ENCODE peak calls at places on chromosomes 12 and 14, in eight cellular contexts. P is astrocyte; C is NCI-H1092 treated with DMSO at 0.1 percent for 48 hours; A is NAMALWA; S is amniotic stem cell; Z is pulmonary artery endothelial cell; E is activated naive CD8-positive, alpha-beta T cell treated with anti-CD3 and anti-CD28 coated beads for 36 hours; X is globus pallidus. K is an unnamed sample.

GRCh38 chr14:59438148-59438766 is 26.9 kb downstream of the GPR135 start:
- DNase-seq in P (peak; percentile 91), C (no peak), Z (peak; percentile 22), E (no peak), X (no peak), S (no peak), A (no peak), K (no peak)

GRCh38 chr12:43309845-43310405 is 242.1 kb downstream of the ADAMTS20 start:
- DNase-seq in S (peak; percentile 57), E (no peak), P (peak; percentile 95), Z (no peak), X (no peak), A (no peak), C (no peak), K (no peak)

GRCh38 chr12:131914179-131914702 is 14.8 kb upstream of the PUS1 start:
- DNase-seq in X (no peak), S (no peak), A (no peak), Z (no peak), C (no peak), P (no peak), E (no peak), K (no peak)

GRCh38 chr12:39605996-39606395 is 13.6 kb downstream of the ABCD2 start:
- DNase-seq in S (no peak), Z (no peak), P (peak; percentile 78), E (no peak), C (no peak), A (no peak), X (no peak), K (no peak)

GRCh38 chr14:94125659-94126418 is 3.6 kb downstream of the IFI27L2 start:
- DNase-seq in E (no peak), X (no peak), A (no peak), S (no peak), C (no peak), Z (no peak), P (no peak), K (peak; percentile 64)

GRCh38 chr12:107929436-107929835 is 154.9 kb downstream of the ASCL4 start:
- DNase-seq in X (peak; percentile 26), P (peak; percentile 22), S (no peak), E (no peak), C (peak; percentile 51), Z (no peak), A (peak; percentile 7), K (no peak)

GRCh38 chr12:107429006-107429698 is 256.4 kb upstream of the PWP1 start:
- DNase-seq in A (no peak), P (no peak), E (no peak), Z (no peak), S (no peak), C (no peak), X (no peak), K (no peak)

GRCh38 chr14:95144849-95145248 is 12.5 kb downstream of the DICER1 start:
- DNase-seq in Z (no peak), X (no peak), P (no peak), C (no peak), A (no peak), E (no peak), S (no peak), K (no peak)

GRCh38 chr12:22797686-22798085 is 172.7 kb downstream of the ETNK1 start:
- DNase-seq in S (no peak), A (no peak), P (no peak), E (no peak), X (peak; percentile 3), C (no peak), Z (no peak), K (no peak)

GRCh38 chr12:124939428-124940142 is 25.1 kb upstream of the UBC start:
- DNase-seq in X (peak; percentile 94), E (peak; percentile 83), S (no peak), A (peak; percentile 95), C (no peak), P (peak; percentile 94), Z (peak; percentile 61), K (peak; percentile 92)

GRCh38 chr14:51873221-51873893 is 12.9 kb downstream of the GNG2 start:
- DNase-seq in S (peak; percentile 72), X (no peak), Z (peak; percentile 45), E (peak; percentile 45), P (peak; percentile 96), A (no peak), C (peak; percentile 89), K (no peak)

GRCh38 chr14:100144996-100145646 is 14.3 kb downstream of the DEGS2 start:
- DNase-seq in E (no peak), P (no peak), A (no peak), C (no peak), X (no peak), Z (no peak), S (no peak), K (no peak)

GRCh38 chr14:37114559-37114958 is 57.8 kb downstream of the SLC25A21 start:
- DNase-seq in A (no peak), C (no peak), P (no peak), X (no peak), Z (no peak), E (no peak), S (no peak), K (no peak)

GRCh38 chr14:21405097-21405496 is 21.3 kb upstream of the SUPT16H start:
- DNase-seq in C (no peak), Z (peak; percentile 66), E (no peak), S (no peak), A (no peak), X (no peak), P (no peak), K (no peak)

GRCh38 chr14:104315169-104315568 is 176.8 kb downstream of the KIF26A start:
- DNase-seq in S (no peak), X (no peak), A (no peak), P (no peak), E (no peak), Z (no peak), C (no peak), K (peak; percentile 49)

GRCh38 chr12:113456761-113457160 is 14.9 kb downstream of the LHX5 start:
- DNase-seq in Z (no peak), E (no peak), X (no peak), C (no peak), A (no peak), S (no peak), P (no peak), K (no peak)

GRCh38 chr12:109944975-109945374 is 44.9 kb downstream of the TCHP start:
- DNase-seq in P (peak; percentile 34), A (no peak), E (no peak), X (no peak), C (no peak), S (no peak), Z (no peak), K (peak; percentile 83)

GRCh38 chr12:111274820-111275219 is 94.1 kb downstream of the PHETA1 start:
- DNase-seq in Z (no peak), X (no peak), E (no peak), S (no peak), A (peak; percentile 45), C (no peak), P (no peak), K (no peak)

GRCh38 chr14:55152052-55152753 is 23.2 kb downstream of the LGALS3 start:
- DNase-seq in E (no peak), X (no peak), P (peak; percentile 19), A (no peak), Z (no peak), S (no peak), C (no peak), K (no peak)

GRCh38 chr14:34676516-34677211 is 37.7 kb downstream of the CFL2 start:
- DNase-seq in Z (no peak), P (no peak), C (peak; percentile 34), X (no peak), E (no peak), S (no peak), A (no peak), K (no peak)

GRCh38 chr12:58502857-58503256 is 417.4 kb downstream of the LRIG3 start:
- DNase-seq in Z (no peak), E (no peak), P (no peak), C (peak; percentile 54), X (no peak), S (no peak), A (no peak), K (no peak)

GRCh38 chr12:91877022-91877421 is 268.6 kb downstream of the BTG1 start:
- DNase-seq in Z (no peak), P (peak; percentile 18), X (peak; percentile 23), A (peak; percentile 30), C (no peak), E (peak; percentile 76), S (no peak), K (no peak)

GRCh38 chr12:6535960-6536847 is 1.9 kb downstream of the GAPDH start:
- DNase-seq in E (no peak), S (no peak), A (peak; percentile 38), X (no peak), P (no peak), Z (no peak), C (no peak), K (no peak)

GRCh38 chr14:74244115-74244514 is 4.9 kb downstream of the VSX2 start:
- DNase-seq in X (no peak), P (no peak), Z (no peak), C (no peak), A (no peak), S (no peak), E (no peak), K (no peak)

GRCh38 chr12:132066345-132066685 is 77.8 kb downstream of the DDX51 start:
- DNase-seq in Z (no peak), E (peak; percentile 37), S (no peak), X (no peak), P (no peak), C (no peak), A (peak; percentile 55), K (no peak)

GRCh38 chr12:115210533-115211252 is 526.7 kb upstream of the TBX3 start:
- DNase-seq in Z (no peak), C (no peak), P (no peak), E (no peak), S (no peak), X (peak; percentile 77), A (no peak), K (no peak)

GRCh38 chr12:47777151-47777550 is 4.1 kb downstream of the SLC48A1 start:
- DNase-seq in X (no peak), C (no peak), P (no peak), Z (no peak), E (no peak), S (no peak), A (no peak), K (no peak)

GRCh38 chr12:89370411-89370810 is 18.1 kb upstream of the DUSP6 start:
- DNase-seq in P (no peak), X (no peak), Z (no peak), E (no peak), S (no peak), C (no peak), A (no peak), K (no peak)

GRCh38 chr12:111201036-111201435 is 167.9 kb downstream of the PHETA1 start:
- DNase-seq in E (no peak), P (no peak), X (no peak), C (no peak), Z (no peak), A (no peak), S (no peak), K (no peak)

GRCh38 chr14:74084277-74085046 is at the start of the genes ALDH6A1 and LIN52:
- DNase-seq in E (peak; percentile 97), A (peak; percentile 98), Z (peak; percentile 100), C (peak; percentile 100), S (peak; percentile 100), X (peak; percentile 100), P (peak; percentile 100), K (peak; percentile 98)

GRCh38 chr12:107681836-107682820 is 3.5 kb upstream of the PWP1 start:
- DNase-seq in E (no peak), C (no peak), S (no peak), X (no peak), Z (no peak), P (no peak), A (no peak), K (no peak)

GRCh38 chr12:69161835-69162234 is 77.5 kb upstream of the CPSF6 start:
- DNase-seq in C (no peak), E (peak; percentile 55), P (no peak), Z (no peak), A (no peak), X (no peak), S (no peak), K (no peak)

GRCh38 chr14:69695664-69696527 is 71.0 kb upstream of the SRSF5 start:
- DNase-seq in X (no peak), S (no peak), A (no peak), P (peak; percentile 50), E (no peak), Z (peak; percentile 11), C (peak; percentile 89), K (no peak)

K was measured in mesenteric fat pad.